ENCODE peak calls at places on chromosomes 13 and 19, in six cellular contexts. L is ovary, Q is upper lobe of right lung, M is osteoblast, S is dorsolateral prefrontal cortex, Y is cardiac muscle cell. H is an unnamed sample.

GRCh38 chr13:24692541-24692940 is 12.3 kb downstream of the ATP12A start:
- DNase-seq in L (no peak), Q (peak; percentile 22), M (peak; percentile 88), S (no peak), Y (peak; percentile 82), H (no peak)

GRCh38 chr19:41883463-41883820 is 458 bp downstream of the ARHGEF1 start:
- DNase-seq in L (no peak), Q (no peak), M (no peak), S (no peak), Y (no peak), H (no peak)

GRCh38 chr13:113841355-113841653 is 22.6 kb downstream of the GAS6 start:
- DNase-seq in L (no peak), Q (no peak), M (no peak), S (no peak), Y (no peak), H (no peak)

GRCh38 chr13:48078251-48078656 is 16.6 kb downstream of the MED4 start:
- DNase-seq in L (no peak), Q (no peak), M (no peak), S (no peak), Y (no peak), H (no peak)

GRCh38 chr13:50104493-50104892 is 89.2 kb downstream of the KCNRG start:
- DNase-seq in L (no peak), Q (no peak), M (peak; percentile 57), S (no peak), Y (no peak), H (peak; percentile 22)

GRCh38 chr13:65830411-65831172 is 1399.5 kb downstream of the PCDH9 start:
- DNase-seq in L (no peak), Q (no peak), M (no peak), S (no peak), Y (no peak), H (no peak)

GRCh38 chr13:46896346-46897138 is at the start of gene HTR2A:
- DNase-seq in L (peak; percentile 46), Q (peak; percentile 69), M (peak; percentile 65), S (peak; percentile 42), Y (peak; percentile 58), H (no peak)

GRCh38 chr19:45772912-45773311 is 3.9 kb upstream of the SIX5 start:
- DNase-seq in L (peak; percentile 38), Q (no peak), M (peak; percentile 45), S (no peak), Y (no peak), H (no peak)

GRCh38 chr19:2546128-2547032 is 70.5 kb downstream of the GADD45B start:
- DNase-seq in L (peak; percentile 61), Q (peak; percentile 94), M (peak; percentile 85), S (peak; percentile 88), Y (peak; percentile 54), H (no peak)

GRCh38 chr13:22014469-22014868 is 343.6 kb downstream of the FGF9 start:
- DNase-seq in L (no peak), Q (no peak), M (no peak), S (no peak), Y (no peak), H (peak; percentile 26)

GRCh38 chr19:46963093-46963734 is 56.4 kb upstream of the NPAS1 start:
- DNase-seq in L (no peak), Q (no peak), M (peak; percentile 87), S (no peak), Y (peak; percentile 96), H (no peak)

GRCh38 chr19:43820098-43820860 is 6.8 kb upstream of the ZNF283 start:
- DNase-seq in L (no peak), Q (peak; percentile 71), M (peak; percentile 85), S (peak; percentile 62), Y (peak; percentile 74), H (no peak)

GRCh38 chr13:77328819-77329132 is 1.9 kb upstream of the MYCBP2 start:
- DNase-seq in L (no peak), Q (no peak), M (no peak), S (no peak), Y (no peak), H (no peak)

GRCh38 chr13:88919970-88920628 is 1248.9 kb downstream of the SLITRK5 start:
- DNase-seq in L (no peak), Q (no peak), M (no peak), S (no peak), Y (no peak), H (no peak)

GRCh38 chr19:13037161-13037560 is 41.9 kb downstream of the NFIX start:
- DNase-seq in L (no peak), Q (no peak), M (peak; percentile 95), S (no peak), Y (peak; percentile 85), H (no peak)

GRCh38 chr13:23488442-23488841 is 54.9 kb upstream of the SACS start:
- DNase-seq in L (no peak), Q (no peak), M (no peak), S (no peak), Y (peak; percentile 29), H (peak; percentile 59)

GRCh38 chr13:41696163-41697003 is 239.0 kb downstream of the RGCC start:
- DNase-seq in L (no peak), Q (no peak), M (peak; percentile 73), S (no peak), Y (peak; percentile 68), H (peak; percentile 97)

GRCh38 chr13:48159436-48160225 is 64.7 kb upstream of the MED4 start:
- DNase-seq in L (no peak), Q (no peak), M (no peak), S (no peak), Y (no peak), H (peak; percentile 45)

GRCh38 chr13:79447741-79448140 is 33.2 kb upstream of the NDFIP2 start:
- DNase-seq in L (no peak), Q (no peak), M (no peak), S (no peak), Y (no peak), H (no peak)

GRCh38 chr19:18848860-18849661 is 17.3 kb downstream of the UPF1 start:
- DNase-seq in L (peak; percentile 79), Q (peak; percentile 79), M (peak; percentile 98), S (peak; percentile 66), Y (peak; percentile 82), H (no peak)

GRCh38 chr19:7368456-7368855 is 19.7 kb downstream of the ARHGEF18 start:
- DNase-seq in L (peak; percentile 66), Q (no peak), M (no peak), S (no peak), Y (peak; percentile 54), H (no peak)
- H3K27ac ChIP-seq in L (peak overlapping the region; percentile 62), Q (no peak overlapping the region), M (peak overlapping the region; percentile 42), S (no peak overlapping the region), Y (no peak overlapping the region), H (no peak overlapping the region)

GRCh38 chr19:38721977-38722773 is 22.1 kb downstream of the CAPN12 start:
- DNase-seq in L (no peak), Q (no peak), M (no peak), S (peak; percentile 97), Y (peak; percentile 69), H (no peak)
- H3K27ac ChIP-seq in L (no peak overlapping the region), Q (peak overlapping the region; percentile 24), M (peak overlapping the region; percentile 37), S (peak overlapping the region; percentile 99), Y (peak overlapping the region; percentile 90), H (no peak overlapping the region)

GRCh38 chr19:15114153-15114540 is 6.9 kb downstream of the SYDE1 start:
- DNase-seq in L (no peak), Q (no peak), M (peak; percentile 99), S (no peak), Y (peak; percentile 69), H (no peak)
- H3K27ac ChIP-seq in L (no peak overlapping the region), Q (no peak overlapping the region), M (peak overlapping the region; percentile 56), S (no peak overlapping the region), Y (peak overlapping the region; percentile 39), H (no peak overlapping the region)

DNA sequence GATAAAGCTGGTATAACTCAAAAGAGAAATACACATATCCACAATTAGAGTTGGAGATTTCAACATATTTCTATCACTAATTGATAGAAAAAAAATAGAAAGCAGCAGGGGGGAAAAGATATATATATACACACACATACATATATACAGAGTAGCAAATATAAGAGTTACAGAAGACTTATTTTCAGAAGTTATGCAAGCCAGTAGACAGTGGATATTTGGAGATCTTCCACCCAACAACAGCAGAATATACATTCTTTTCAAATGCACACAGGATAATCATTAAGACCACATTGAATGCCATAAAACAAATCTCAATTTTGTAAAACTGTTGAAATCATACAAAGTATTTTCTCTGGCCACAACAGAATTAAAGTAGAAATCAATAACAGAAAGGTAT is 192.8 kb downstream of the LACC1 start:
- DNase-seq in L (no peak), Q (no peak), M (no peak), S (no peak), Y (no peak), H (no peak)
- H3K27ac ChIP-seq in L (no peak overlapping the region), Q (no peak overlapping the region), M (no peak overlapping the region), S (no peak overlapping the region), Y (no peak overlapping the region), H (no peak overlapping the region)

GRCh38 chr19:32675720-32676185 is at the start of gene RGS9BP:
- DNase-seq in L (peak; percentile 82), Q (peak; percentile 93), M (peak; percentile 94), S (peak; percentile 78), Y (peak; percentile 77), H (no peak)
- H3K27ac ChIP-seq in L (peak within 1 kb of the TSS; percentile 43), Q (peak within 1 kb of the TSS; percentile 81), M (no peak within 1 kb of the TSS), S (peak within 1 kb of the TSS; percentile 86), Y (no peak within 1 kb of the TSS), H (peak within 1 kb of the TSS; percentile 47)

DNA sequence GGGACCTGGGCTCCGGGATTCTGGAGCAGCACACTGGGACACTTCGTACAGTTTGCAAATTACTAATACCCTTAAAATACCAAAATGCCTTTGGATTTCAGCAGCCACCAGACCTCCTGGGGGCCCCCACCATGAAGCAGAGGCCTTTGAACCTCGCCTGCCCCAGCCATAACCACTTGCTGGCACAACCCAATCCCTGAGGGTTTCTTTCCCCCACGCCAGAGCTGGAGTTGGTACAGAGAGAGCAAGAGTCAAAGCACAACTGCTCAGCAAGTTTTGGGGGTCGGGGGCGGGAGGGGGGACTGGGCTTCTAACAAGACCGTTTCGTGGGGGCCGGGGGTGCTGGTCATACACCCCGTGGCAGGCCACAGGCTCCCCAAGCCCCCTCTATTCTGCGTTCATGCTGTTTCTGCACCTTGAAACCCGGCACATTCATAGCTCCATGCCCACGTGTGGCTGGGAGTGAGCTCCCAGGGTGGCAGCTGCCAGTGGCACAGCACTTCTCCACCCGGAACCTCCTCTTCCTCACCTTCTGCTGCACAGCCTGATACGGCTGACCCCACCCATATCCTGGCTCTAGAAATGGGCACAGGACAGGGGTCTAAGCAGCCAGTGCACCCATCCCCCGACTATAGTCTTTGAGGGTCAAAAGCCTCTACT is 17.1 kb downstream of the PLEKHF1 start:
- DNase-seq in L (no peak), Q (no peak), M (peak; percentile 41), S (no peak), Y (no peak), H (no peak)
- H3K27ac ChIP-seq in L (no peak overlapping the region), Q (peak overlapping the region; percentile 36), M (no peak overlapping the region), S (peak overlapping the region; percentile 100), Y (no peak overlapping the region), H (no peak overlapping the region)

H was measured in epithelial cell of prostate.